ENCODE peak calls at places on chromosomes 16 and 17, in five cellular contexts. F is T1000, J is Kasumi-1, Z is iPS DF 19.7, W is fibroblast of pulmonary artery. H is an unnamed sample.
A peak's percentile ranks its signal among the peaks of the same experiment; 100 is the strongest.

GRCh38 chr16:88010343-88010970 is 59.2 kb downstream of the BANP start:
- DNase-seq in F (no peak), J (no peak), Z (no peak), W (no peak), H (no peak)

GRCh38 chr17:2150871-2151270 is 96.0 kb downstream of the HIC1 start:
- DNase-seq in F (no peak), J (no peak), Z (no peak), W (no peak), H (no peak)

GRCh38 chr16:68563631-68564366 is 24.7 kb downstream of the ZFP90 start:
- DNase-seq in F (no peak), J (no peak), Z (no peak), W (no peak), H (no peak)

GRCh38 chr17:49543860-49544259 is 31.8 kb upstream of the NXPH3 start:
- DNase-seq in F (no peak), J (no peak), Z (no peak), W (no peak), H (no peak)

GRCh38 chr17:20063665-20064648 is 54.8 kb downstream of the SPECC1 start:
- DNase-seq in F (peak; percentile 88), J (peak; percentile 63), Z (no peak), W (peak; percentile 93), H (peak; percentile 33)

GRCh38 chr17:32621612-32622312 is 135.0 kb downstream of the CDK5R1 start:
- DNase-seq in F (no peak), J (no peak), Z (peak; percentile 54), W (no peak), H (no peak)

GRCh38 chr17:70905796-70906195 is 736.5 kb downstream of the KCNJ2 start:
- DNase-seq in F (peak; percentile 26), J (no peak), Z (no peak), W (peak; percentile 100), H (peak; percentile 21)

GRCh38 chr16:1895068-1895467 is 23.1 kb upstream of the MEIOB start:
- DNase-seq in F (no peak), J (no peak), Z (no peak), W (no peak), H (no peak)

GRCh38 chr17:77509599-77509998 is 368.8 kb downstream of the SEC14L1 start:
- DNase-seq in F (no peak), J (no peak), Z (no peak), W (no peak), H (no peak)

GRCh38 chr16:51756447-51757123 is 605.5 kb upstream of the SALL1 start:
- DNase-seq in F (no peak), J (no peak), Z (no peak), W (no peak), H (no peak)

GRCh38 chr17:55577687-55578086 is 66.4 kb upstream of the SMIM36 start:
- DNase-seq in F (no peak), J (no peak), Z (no peak), W (no peak), H (no peak)

GRCh38 chr16:50675686-50676610 is 5.2 kb downstream of the SNX20 start:
- DNase-seq in F (no peak), J (no peak), Z (no peak), W (no peak), H (no peak)

GRCh38 chr16:74724820-74725549 is 24.3 kb upstream of the MLKL start:
- DNase-seq in F (peak; percentile 58), J (no peak), Z (no peak), W (peak; percentile 56), H (no peak)